ENCODE peak calls at places on chromosome 7, in seven cellular contexts. S is epithelial cell of esophagus; N is HFF-Myc; K is endodermal cell; P is CD8-positive, alpha-beta T cell; Y is cardiac muscle cell; G is astrocyte of the spinal cord. X is an unnamed sample.

GRCh38 chr7:134045716-134046115 is 81.4 kb upstream of the LRGUK start:
- DNase-seq in P (no peak), S (no peak), Y (no peak), N (no peak), G (no peak), K (no peak), X (no peak)

GRCh38 chr7:2180081-2180480 is 52.7 kb downstream of the MAD1L1 start:
- DNase-seq in N (no peak), S (no peak), P (no peak), Y (no peak), K (no peak), G (no peak), X (no peak)

GRCh38 chr7:128053023-128053422 is 21.8 kb upstream of the LRRC4 start:
- DNase-seq in S (peak), N (no peak), K (no peak), Y (peak), G (no peak), P (no peak), X (no peak)

GRCh38 chr7:99694201-99694911 is 14.6 kb upstream of the CYP3A5 start:
- DNase-seq in Y (no peak), P (no peak), K (no peak), S (no peak), G (no peak), N (no peak), X (no peak)

GRCh38 chr7:40008218-40008815 is 58.3 kb downstream of the CDK13 start:
- DNase-seq in N (peak), S (peak), Y (peak), G (peak), P (no peak), K (no peak), X (no peak)

GRCh38 chr7:135232720-135233119 is 918 bp upstream of the STRA8 start:
- DNase-seq in G (no peak), N (no peak), Y (no peak), P (no peak), K (peak), S (no peak), X (no peak)

GRCh38 chr7:34158754-34159153 is 253.4 kb downstream of the BMPER start:
- DNase-seq in Y (no peak), S (no peak), K (peak), P (no peak), G (no peak), N (no peak), X (no peak)

GRCh38 chr7:81161459-81162075 is 242.7 kb upstream of the SEMA3C start:
- DNase-seq in G (peak), N (peak), Y (peak), P (no peak), S (peak), K (no peak), X (no peak)

GRCh38 chr7:100091411-100092181 is 2.8 kb downstream of the COPS6 start:
- DNase-seq in K (peak), S (peak), G (no peak), P (no peak), Y (no peak), N (no peak), X (no peak)

GRCh38 chr7:154204046-154204445 is 151.8 kb downstream of the DPP6 start:
- DNase-seq in K (no peak), N (no peak), P (no peak), Y (no peak), S (no peak), G (no peak), X (no peak)

GRCh38 chr7:140041626-140042385 is 20.9 kb downstream of the PARP12 start:
- DNase-seq in Y (peak), K (no peak), P (no peak), S (no peak), G (peak), N (no peak), X (no peak)

GRCh38 chr7:80508440-80508839 is 3.4 kb downstream of the GNAT3 start:
- DNase-seq in Y (peak), P (no peak), K (no peak), N (peak), S (no peak), G (peak), X (no peak)

GRCh38 chr7:81956520-81956919 is 186.7 kb upstream of the HGF start:
- DNase-seq in P (no peak), K (peak), N (peak), G (peak), S (peak), Y (peak), X (no peak)

GRCh38 chr7:139153832-139154231 is 44.3 kb upstream of the ZC3HAV1 start:
- DNase-seq in P (no peak), N (peak), G (peak), Y (peak), S (peak), K (no peak), X (no peak)

GRCh38 chr7:151085691-151086620 is at the start of gene AGAP3:
- DNase-seq in K (peak), Y (peak), P (peak), S (peak), G (peak), N (no peak), X (peak)

GRCh38 chr7:108459922-108460551 is 3.8 kb upstream of the NRCAM start:
- DNase-seq in N (no peak), Y (peak), G (peak), K (no peak), P (peak), S (peak), X (no peak)

GRCh38 chr7:100520138-100520537 is 18.9 kb upstream of the AGFG2 start:
- DNase-seq in K (no peak), Y (no peak), S (no peak), P (no peak), G (no peak), N (no peak), X (no peak)

GRCh38 chr7:105473163-105473562 is 48.9 kb downstream of the PUS7 start:
- DNase-seq in G (peak), S (peak), P (no peak), N (peak), Y (peak), K (no peak), X (no peak)

GRCh38 chr7:105708681-105709080 is 127.4 kb upstream of the EFCAB10 start:
- DNase-seq in S (no peak), Y (no peak), N (no peak), G (no peak), K (no peak), P (no peak), X (no peak)

GRCh38 chr7:69776611-69777010 is 178.3 kb downstream of the AUTS2 start:
- DNase-seq in Y (peak), K (no peak), G (peak), N (no peak), S (no peak), P (no peak), X (no peak)

GRCh38 chr7:96665689-96666088 is 44.0 kb downstream of the SEM1 start:
- DNase-seq in S (peak), P (no peak), K (no peak), N (no peak), G (no peak), Y (no peak), X (no peak)

GRCh38 chr7:116582806-116583444 is 58.1 kb downstream of the CAV1 start:
- DNase-seq in P (no peak), Y (peak), G (peak), K (no peak), N (no peak), S (no peak), X (no peak)

GRCh38 chr7:17181482-17181881 is 117.0 kb upstream of the AHR start:
- DNase-seq in S (no peak), K (peak), Y (no peak), P (no peak), G (no peak), N (no peak), X (no peak)
- TF ChIP-seq CTCF in S (no peak), K (peak), Y (no peak), P (no peak), G (no peak), N (no peak), X (no peak)

DNA sequence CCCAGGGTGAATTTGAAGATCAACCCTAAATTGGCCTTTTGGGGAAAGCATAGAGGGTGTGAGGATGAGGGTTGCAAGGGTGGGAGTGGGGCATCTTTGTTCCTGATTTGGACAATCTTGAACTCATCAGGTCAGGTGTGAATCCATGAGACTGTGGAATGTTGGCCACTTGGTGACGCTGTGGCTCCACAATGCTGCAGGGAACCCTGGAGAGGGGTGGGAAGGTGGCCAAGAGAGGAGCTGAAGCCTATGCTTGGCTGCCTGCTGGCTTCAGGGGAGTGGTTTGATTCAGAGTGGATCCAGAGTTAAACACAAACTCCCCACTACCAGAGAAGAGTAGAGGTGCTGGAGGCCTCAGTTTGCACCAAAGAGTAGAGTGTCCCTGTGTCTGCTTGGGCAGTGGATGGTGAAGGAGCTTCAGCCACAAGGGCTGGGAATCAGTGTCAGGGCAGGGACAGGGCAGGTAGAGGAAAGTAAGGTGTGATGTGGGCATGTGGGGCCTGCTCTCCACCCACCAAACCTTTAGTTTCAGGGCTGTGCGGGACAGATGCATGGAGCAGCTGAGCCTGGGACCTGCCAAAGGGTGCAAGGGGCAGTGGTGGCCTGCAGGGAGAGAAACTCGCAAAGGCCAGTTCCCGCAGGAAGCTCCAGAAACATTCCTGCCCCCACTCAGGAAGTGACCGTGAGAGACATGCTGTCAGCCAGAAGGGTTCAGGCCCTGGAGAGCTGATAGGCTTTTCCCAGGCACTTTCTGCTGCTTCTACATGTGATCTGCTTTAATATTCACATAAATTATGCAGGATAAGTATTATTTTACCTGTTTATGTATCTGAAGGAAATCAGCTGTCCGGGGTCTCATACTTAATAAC is 81.0 kb upstream of the PRSS58 start:
- DNase-seq in G (peak), P (peak), K (peak), Y (peak), N (no peak), S (peak), X (no peak)
- TF ChIP-seq CTCF in G (peak), P (no peak), K (peak), Y (peak), N (peak), S (peak), X (no peak)

DNA sequence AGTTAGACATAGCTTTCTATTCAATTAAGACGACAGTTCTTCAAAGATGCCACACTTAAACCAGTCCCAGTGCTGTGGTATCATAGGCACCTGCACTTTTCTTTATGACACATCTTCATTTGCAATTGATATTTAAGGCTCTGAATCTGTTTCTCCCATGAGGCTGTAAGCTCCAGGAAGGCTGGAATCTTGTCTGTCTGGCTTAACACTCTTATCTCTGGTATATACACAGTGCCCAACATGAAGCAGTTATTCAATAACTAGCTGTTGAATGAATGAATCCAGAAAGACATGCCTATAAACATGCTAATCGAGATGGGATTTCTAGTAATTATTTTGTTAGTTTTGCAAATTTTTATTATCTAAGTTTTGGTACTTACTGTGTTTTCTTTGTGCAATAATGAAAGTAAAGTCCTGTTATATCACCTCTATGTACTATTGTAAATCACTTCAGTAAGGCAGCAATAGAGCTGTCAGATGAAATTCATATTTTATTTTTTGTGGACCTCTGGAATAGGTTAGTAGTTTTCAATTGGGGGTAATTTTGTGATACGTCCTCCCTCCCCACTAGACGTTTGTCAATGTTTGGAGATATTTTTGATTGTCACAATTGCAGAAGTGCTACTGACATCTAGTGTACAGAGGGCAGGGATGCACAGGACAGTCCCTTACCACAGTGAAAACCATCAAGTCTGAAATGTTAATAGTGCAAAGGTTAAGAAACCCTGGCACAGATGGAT is 51.3 kb upstream of the STEAP4 start:
- DNase-seq in G (no peak), N (no peak), S (peak), Y (peak), K (no peak), P (no peak), X (no peak)
- TF ChIP-seq CTCF in G (peak), N (no peak), S (peak), Y (peak), K (peak), P (no peak), X (peak)

DNA sequence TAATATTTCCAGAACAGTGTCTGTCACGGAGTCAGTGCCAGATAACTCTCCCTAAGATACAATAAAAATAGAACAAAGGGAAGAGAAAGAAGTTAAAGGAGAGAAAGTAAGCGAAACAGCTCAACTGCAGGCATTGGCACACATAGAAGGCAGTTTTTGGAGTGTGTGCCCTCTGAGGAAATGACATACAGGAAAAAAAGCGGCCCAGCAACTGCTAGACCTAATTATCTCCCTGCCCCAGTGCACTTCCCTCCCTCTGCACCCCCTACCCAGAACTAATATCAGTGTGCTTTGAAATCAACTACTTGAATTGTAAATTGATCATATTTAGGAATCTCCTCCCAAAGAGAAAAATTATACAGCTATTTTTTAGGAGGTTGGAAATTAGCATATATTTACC is 65.1 kb downstream of the MACC1 start:
- DNase-seq in N (no peak), S (no peak), G (no peak), Y (no peak), K (no peak), P (no peak), X (no peak)
- TF ChIP-seq CTCF in N (no peak), S (no peak), G (no peak), Y (no peak), K (no peak), P (no peak), X (no peak)

DNA sequence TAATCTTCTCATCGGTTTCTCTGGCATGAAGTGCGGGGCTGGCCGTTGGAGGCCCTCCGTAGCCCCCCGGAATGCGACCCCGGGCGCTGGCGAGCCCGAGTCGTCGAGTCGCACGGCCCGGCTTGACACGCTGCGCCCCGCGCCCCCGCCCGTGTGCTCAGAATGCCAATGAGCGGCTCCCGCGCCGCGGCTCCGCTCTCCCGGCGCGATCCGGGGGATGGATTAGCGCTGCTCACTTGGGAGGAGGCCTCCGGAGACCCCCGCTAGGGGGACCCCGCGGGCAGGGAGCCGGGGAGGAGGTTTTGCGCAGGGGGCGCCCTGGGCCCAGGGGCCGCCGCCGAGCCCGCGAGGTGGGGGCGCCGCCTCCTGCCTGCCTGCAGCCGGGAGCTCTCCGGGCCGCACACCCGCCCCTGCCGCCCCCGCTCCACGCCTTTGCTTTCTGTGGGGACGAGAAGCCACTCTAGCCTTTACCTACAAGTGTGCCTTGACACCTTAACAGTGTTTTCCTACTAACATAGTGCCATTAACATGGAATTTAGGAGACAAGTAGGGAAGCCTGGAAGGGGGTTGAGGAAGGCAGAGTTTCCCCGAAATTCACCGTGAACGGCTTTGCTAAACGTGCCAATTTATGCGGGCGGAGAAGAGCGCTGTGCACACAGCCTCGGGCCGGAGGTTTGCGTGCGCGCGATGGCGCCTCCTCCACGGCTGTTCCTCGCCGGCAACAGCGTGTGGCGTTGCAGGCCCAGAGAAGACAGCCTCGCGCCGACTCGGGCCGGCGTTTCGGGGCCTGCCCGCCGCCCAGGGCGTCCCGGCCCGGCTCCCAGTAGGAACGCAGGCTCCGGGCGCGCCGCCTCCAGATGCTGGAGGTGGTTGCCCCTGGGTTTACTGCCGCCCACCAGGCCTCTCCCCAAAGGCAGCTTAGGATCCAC is 7.1 kb downstream of the SHH start:
- DNase-seq in S (peak), K (peak), G (peak), Y (peak), P (no peak), N (no peak), X (no peak)
- TF ChIP-seq CTCF in S (peak), K (peak), G (peak), Y (peak), P (peak), N (peak), X (peak)

GRCh38 chr7:16980539-16980938 is 98.8 kb upstream of the AGR3 start:
- DNase-seq in N (no peak), P (no peak), K (no peak), Y (no peak), S (no peak), G (no peak), X (no peak)

GRCh38 chr7:16985621-16986020 is 103.8 kb upstream of the AGR3 start:
- DNase-seq in G (no peak), Y (no peak), P (no peak), S (peak), N (no peak), K (no peak), X (no peak)

GRCh38 chr7:16984346-16984745 is 102.6 kb upstream of the AGR3 start:
- DNase-seq in P (no peak), Y (no peak), S (no peak), K (no peak), G (no peak), N (no peak), X (no peak)

GRCh38 chr7:16978358-16979244 is 96.8 kb upstream of the AGR3 start:
- DNase-seq in K (no peak), G (peak), P (no peak), N (peak), S (peak), Y (peak), X (no peak)

GRCh38 chr7:16982640-16983103 is 100.9 kb upstream of the AGR3 start:
- DNase-seq in G (peak), N (peak), K (no peak), S (peak), P (no peak), Y (peak), X (no peak)
- TF ChIP-seq CTCF in G (peak), N (peak), K (peak), S (peak), P (peak), Y (peak), X (peak)

GRCh38 chr7:38070718-38071117 is 107.3 kb upstream of the STARD3NL start:
- DNase-seq in G (peak), P (no peak), N (no peak), K (peak), Y (peak), S (no peak), X (no peak)
- TF ChIP-seq CTCF in G (peak), P (peak), N (peak), K (peak), Y (peak), S (peak), X (no peak)